ENCODE peak calls at places on chromosomes 13 and 19, in four cellular contexts. One of them, this sample, is unnamed.

GRCh38 chr19:51407631-51408131 is 9.8 kb downstream of the SIGLEC10 start:
- DNase-seq in retinal pigment epithelial cell: no peak
- DNase-seq in A549: peak
- DNase-seq in MM.1S: no peak
- DNase-seq in this sample: no peak

GRCh38 chr13:33953203-33953602 is 135.3 kb downstream of the RFC3 start:
- DNase-seq in retinal pigment epithelial cell: no peak
- DNase-seq in A549: no peak
- DNase-seq in MM.1S: no peak
- DNase-seq in this sample: no peak

GRCh38 chr13:103009061-103009840 is 57.0 kb downstream of the SLC10A2 start:
- DNase-seq in A549: no peak
- DNase-seq in MM.1S: no peak
- DNase-seq in retinal pigment epithelial cell: no peak
- DNase-seq in this sample: no peak

GRCh38 chr19:37975596-37976515 is 68.8 kb downstream of the SIPA1L3 start:
- DNase-seq in MM.1S: no peak
- DNase-seq in A549: no peak
- DNase-seq in retinal pigment epithelial cell: no peak
- DNase-seq in this sample: no peak

GRCh38 chr19:5954293-5954692 is 23.6 kb downstream of the RANBP3 start:
- DNase-seq in MM.1S: no peak
- DNase-seq in A549: no peak
- DNase-seq in retinal pigment epithelial cell: no peak
- DNase-seq in this sample: no peak

GRCh38 chr13:29748097-29748496 is 102.3 kb downstream of the UBL3 start:
- DNase-seq in retinal pigment epithelial cell: no peak
- DNase-seq in MM.1S: no peak
- DNase-seq in A549: no peak
- DNase-seq in this sample: no peak

GRCh38 chr13:19984430-19985218 is 26.1 kb downstream of the ZMYM2 start:
- DNase-seq in retinal pigment epithelial cell: peak
- DNase-seq in MM.1S: peak
- DNase-seq in A549: peak
- DNase-seq in this sample: no peak

GRCh38 chr19:34838248-34838647 is 65.2 kb upstream of the ZNF599 start:
- DNase-seq in A549: peak
- DNase-seq in MM.1S: no peak
- DNase-seq in retinal pigment epithelial cell: no peak
- DNase-seq in this sample: no peak

GRCh38 chr13:110560606-110561334 is 752 bp downstream of the RAB20 start:
- DNase-seq in MM.1S: peak
- DNase-seq in retinal pigment epithelial cell: no peak
- DNase-seq in A549: no peak
- DNase-seq in this sample: no peak

GRCh38 chr19:58009666-58010301 is 7.2 kb upstream of the ZNF606 start:
- DNase-seq in A549: peak
- DNase-seq in MM.1S: no peak
- DNase-seq in retinal pigment epithelial cell: peak
- DNase-seq in this sample: no peak

GRCh38 chr19:56838930-56839664 is 1.4 kb downstream of the PEG3 start:
- DNase-seq in A549: peak
- DNase-seq in retinal pigment epithelial cell: peak
- DNase-seq in MM.1S: no peak
- DNase-seq in this sample: no peak

GRCh38 chr13:95571941-95572340 is 19.4 kb downstream of the CLDN10 start:
- DNase-seq in A549: no peak
- DNase-seq in MM.1S: no peak
- DNase-seq in retinal pigment epithelial cell: no peak
- DNase-seq in this sample: no peak

GRCh38 chr19:3270908-3271307 is 46.4 kb downstream of the CELF5 start:
- DNase-seq in retinal pigment epithelial cell: no peak
- DNase-seq in A549: peak
- DNase-seq in MM.1S: no peak
- DNase-seq in this sample: no peak

GRCh38 chr19:28847468-28847867 is 365.5 kb downstream of the UQCRFS1 start:
- DNase-seq in A549: peak
- DNase-seq in retinal pigment epithelial cell: no peak
- DNase-seq in MM.1S: no peak
- DNase-seq in this sample: no peak

GRCh38 chr19:46017095-46017429 is 5.8 kb downstream of the PGLYRP1 start:
- DNase-seq in retinal pigment epithelial cell: no peak
- DNase-seq in MM.1S: no peak
- DNase-seq in A549: no peak
- DNase-seq in this sample: no peak

GRCh38 chr19:44985445-44985844 is 15.8 kb upstream of the RELB start:
- DNase-seq in A549: no peak
- DNase-seq in MM.1S: no peak
- DNase-seq in retinal pigment epithelial cell: no peak
- DNase-seq in this sample: no peak

GRCh38 chr13:27830010-27830409 is 37.7 kb downstream of the GSX1 start:
- DNase-seq in MM.1S: peak
- DNase-seq in A549: peak
- DNase-seq in retinal pigment epithelial cell: no peak
- DNase-seq in this sample: no peak

GRCh38 chr13:113288880-113289279 is 8.2 kb upstream of the LAMP1 start:
- DNase-seq in MM.1S: peak
- DNase-seq in retinal pigment epithelial cell: no peak
- DNase-seq in A549: no peak
- DNase-seq in this sample: no peak

GRCh38 chr13:98397221-98397620 is 179.7 kb downstream of the STK24 start:
- DNase-seq in retinal pigment epithelial cell: no peak
- DNase-seq in A549: no peak
- DNase-seq in MM.1S: no peak
- DNase-seq in this sample: no peak

GRCh38 chr19:55423225-55423967 is 15.8 kb upstream of the UBE2S start:
- DNase-seq in A549: no peak
- DNase-seq in retinal pigment epithelial cell: no peak
- DNase-seq in MM.1S: no peak
- DNase-seq in this sample: no peak

GRCh38 chr13:99969934-99970760 is 1.4 kb downstream of the ZIC5 start:
- DNase-seq in A549: peak
- DNase-seq in retinal pigment epithelial cell: no peak
- DNase-seq in MM.1S: peak
- DNase-seq in this sample: no peak

GRCh38 chr13:77239312-77239711 is 87.6 kb downstream of the MYCBP2 start:
- DNase-seq in retinal pigment epithelial cell: no peak
- DNase-seq in A549: no peak
- DNase-seq in MM.1S: no peak
- DNase-seq in this sample: no peak

GRCh38 chr13:110028838-110029621 is 242.6 kb upstream of the IRS2 start:
- DNase-seq in A549: no peak
- DNase-seq in retinal pigment epithelial cell: no peak
- DNase-seq in MM.1S: no peak
- DNase-seq in this sample: no peak

GRCh38 chr19:29247912-29248311 is 35.0 kb upstream of the UQCRFS1 start:
- DNase-seq in A549: no peak
- DNase-seq in MM.1S: no peak
- DNase-seq in retinal pigment epithelial cell: no peak
- DNase-seq in this sample: no peak

GRCh38 chr13:90032841-90033493 is 1314.5 kb upstream of the MIR17HG start:
- DNase-seq in retinal pigment epithelial cell: no peak
- DNase-seq in A549: no peak
- DNase-seq in MM.1S: no peak
- DNase-seq in this sample: no peak

GRCh38 chr13:37109080-37109678 is 3.7 kb upstream of the CSNK1A1L start:
- DNase-seq in retinal pigment epithelial cell: no peak
- DNase-seq in MM.1S: no peak
- DNase-seq in A549: peak
- DNase-seq in this sample: no peak

GRCh38 chr13:100106005-100106404 is 17.1 kb downstream of the PCCA start:
- DNase-seq in A549: no peak
- DNase-seq in retinal pigment epithelial cell: no peak
- DNase-seq in MM.1S: no peak
- DNase-seq in this sample: no peak

GRCh38 chr13:113584870-113585671 is 518 bp downstream of the TFDP1 start:
- DNase-seq in MM.1S: peak
- DNase-seq in retinal pigment epithelial cell: no peak
- DNase-seq in A549: peak
- DNase-seq in this sample: no peak

GRCh38 chr13:46389985-46390384 is 2.9 kb upstream of the RUBCNL start:
- DNase-seq in retinal pigment epithelial cell: no peak
- DNase-seq in MM.1S: peak
- DNase-seq in A549: no peak
- DNase-seq in this sample: no peak

GRCh38 chr13:46388846-46389245 is 1.8 kb upstream of the RUBCNL start:
- DNase-seq in retinal pigment epithelial cell: no peak
- DNase-seq in A549: no peak
- DNase-seq in MM.1S: no peak
- DNase-seq in this sample: no peak

GRCh38 chr13:46388308-46388707 is 1.3 kb upstream of the RUBCNL start:
- DNase-seq in retinal pigment epithelial cell: no peak
- DNase-seq in MM.1S: no peak
- DNase-seq in A549: no peak
- DNase-seq in this sample: no peak

GRCh38 chr13:46386996-46387851 is at the start of gene RUBCNL:
- DNase-seq in MM.1S: peak
- DNase-seq in A549: peak
- DNase-seq in retinal pigment epithelial cell: no peak
- DNase-seq in this sample: no peak

GRCh38 chr13:46389457-46389856 is 2.4 kb upstream of the RUBCNL start:
- DNase-seq in A549: no peak
- DNase-seq in MM.1S: no peak
- DNase-seq in retinal pigment epithelial cell: no peak
- DNase-seq in this sample: no peak
- H3K4me3 ChIP-seq in A549: no peak
- H3K4me3 ChIP-seq in MM.1S: no peak
- H3K4me3 ChIP-seq in retinal pigment epithelial cell: no peak
- H3K4me3 ChIP-seq in this sample: peak

DNA sequence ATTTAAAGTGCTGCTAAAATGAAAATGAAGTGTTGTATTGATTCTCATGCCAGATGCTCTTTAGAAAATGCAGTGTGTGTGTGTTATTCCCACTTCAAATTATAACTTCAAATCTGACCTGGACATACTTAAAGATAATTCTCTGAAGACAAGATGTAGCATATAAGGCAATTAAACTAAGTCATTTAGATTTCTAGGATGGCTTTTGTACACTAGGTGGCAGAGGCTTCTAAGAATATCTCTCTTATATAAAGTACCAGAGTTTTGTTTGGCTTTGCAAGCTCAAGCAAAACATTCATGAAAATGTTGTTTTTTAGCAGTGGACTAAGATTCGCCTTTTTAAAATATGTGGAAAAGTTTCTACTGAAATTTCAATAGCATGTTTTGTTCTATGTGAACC is 407.2 kb downstream of the GPC5 start:
- DNase-seq in MM.1S: no peak
- DNase-seq in retinal pigment epithelial cell: no peak
- DNase-seq in A549: no peak
- DNase-seq in this sample: no peak
- TF ChIP-seq CTCF in MM.1S: no peak
- TF ChIP-seq CTCF in retinal pigment epithelial cell: peak
- TF ChIP-seq CTCF in A549: no peak
- TF ChIP-seq CTCF in this sample: no peak

GRCh38 chr13:48412100-48412556 is 785 bp downstream of the LPAR6 start:
- DNase-seq in retinal pigment epithelial cell: no peak
- DNase-seq in A549: peak
- DNase-seq in MM.1S: no peak
- DNase-seq in this sample: no peak
- H3K4me3 ChIP-seq in retinal pigment epithelial cell: peak
- H3K4me3 ChIP-seq in A549: peak
- H3K4me3 ChIP-seq in MM.1S: no peak
- H3K4me3 ChIP-seq in this sample: no peak

GRCh38 chr13:26186141-26186870 is 35.8 kb downstream of the RNF6 start:
- DNase-seq in retinal pigment epithelial cell: peak
- DNase-seq in A549: peak
- DNase-seq in MM.1S: peak
- DNase-seq in this sample: peak
- TF ChIP-seq CTCF in retinal pigment epithelial cell: peak
- TF ChIP-seq CTCF in A549: peak
- TF ChIP-seq CTCF in MM.1S: peak
- TF ChIP-seq CTCF in this sample: peak

GRCh38 chr13:40477623-40478608 is 188.5 kb downstream of the FOXO1 start:
- DNase-seq in MM.1S: no peak
- DNase-seq in A549: no peak
- DNase-seq in retinal pigment epithelial cell: no peak
- DNase-seq in this sample: no peak
- H3K4me3 ChIP-seq in MM.1S: no peak
- H3K4me3 ChIP-seq in A549: no peak
- H3K4me3 ChIP-seq in retinal pigment epithelial cell: no peak
- H3K4me3 ChIP-seq in this sample: no peak

GRCh38 chr19:4455742-4456565 is 1.6 kb downstream of the UBXN6 start:
- DNase-seq in retinal pigment epithelial cell: no peak
- DNase-seq in A549: no peak
- DNase-seq in MM.1S: no peak
- DNase-seq in this sample: no peak
- TF ChIP-seq CTCF in retinal pigment epithelial cell: no peak
- TF ChIP-seq CTCF in A549: no peak
- TF ChIP-seq CTCF in MM.1S: no peak
- TF ChIP-seq CTCF in this sample: no peak

DNA sequence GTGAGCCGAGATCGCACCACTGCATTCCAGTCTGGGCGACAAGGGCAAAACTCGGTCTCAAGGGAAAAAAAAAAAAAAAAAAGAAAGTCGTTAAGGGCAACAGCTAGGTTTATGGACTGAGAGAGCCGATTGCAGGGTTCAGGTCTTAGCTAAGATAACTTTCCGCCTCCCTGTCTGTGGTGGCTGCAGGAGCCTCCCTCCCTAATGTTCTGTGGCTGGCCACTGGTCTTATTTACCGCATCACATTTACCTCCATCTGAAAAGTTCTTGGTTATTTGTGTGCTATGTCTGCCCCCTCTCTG is 722 bp upstream of the CRTC1 start:
- DNase-seq in MM.1S: no peak
- DNase-seq in A549: no peak
- DNase-seq in retinal pigment epithelial cell: no peak
- DNase-seq in this sample: no peak
- H3K4me3 ChIP-seq in MM.1S: peak
- H3K4me3 ChIP-seq in A549: peak
- H3K4me3 ChIP-seq in retinal pigment epithelial cell: peak
- H3K4me3 ChIP-seq in this sample: peak

DNA sequence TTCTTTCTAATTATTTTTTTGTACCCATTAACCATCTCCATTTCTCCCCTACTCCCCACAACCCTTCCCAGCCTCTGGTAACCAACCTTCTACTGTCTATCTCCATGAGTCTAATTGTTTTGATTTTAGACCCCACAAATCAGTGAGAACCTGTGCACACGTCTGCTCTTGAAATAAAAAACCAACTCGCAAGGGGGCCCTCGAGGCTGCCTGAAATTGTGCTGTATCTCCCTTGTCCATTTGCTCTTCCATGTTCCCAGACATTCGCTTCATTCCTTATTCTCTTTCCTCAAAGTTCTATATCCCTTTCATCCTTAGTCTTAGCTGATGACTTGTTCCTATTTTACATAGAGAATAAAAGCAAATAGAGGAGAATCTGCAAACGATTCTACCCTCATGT is 95.0 kb downstream of the GPC5 start:
- DNase-seq in A549: no peak
- DNase-seq in MM.1S: no peak
- DNase-seq in retinal pigment epithelial cell: no peak
- DNase-seq in this sample: no peak
- TF ChIP-seq CTCF in A549: no peak
- TF ChIP-seq CTCF in MM.1S: no peak
- TF ChIP-seq CTCF in retinal pigment epithelial cell: no peak
- TF ChIP-seq CTCF in this sample: no peak